ENCODE peak calls at places on chromosomes 5 and 9, in four cellular contexts. D is M059J; U is activated CD8-positive, alpha-beta memory T cell treated with anti-CD3 and anti-CD28 coated beads for 48 hours; M is neural crest cell. R is an unnamed sample.

GRCh38 chr9:96323169-96323568 is 21.2 kb upstream of the HSD17B3 start:
- DNase-seq in D (no peak), U (no peak), M (no peak), R (no peak)

GRCh38 chr9:20844916-20845315 is 160.9 kb downstream of the FOCAD start:
- DNase-seq in D (no peak), U (no peak), M (no peak), R (no peak)

GRCh38 chr9:9494334-9494733 is 1118.5 kb downstream of the PTPRD start:
- DNase-seq in D (no peak), U (no peak), M (no peak), R (no peak)

GRCh38 chr9:89448381-89448780 is 49.5 kb downstream of the SEMA4D start:
- DNase-seq in D (no peak), U (no peak), M (peak), R (no peak)

GRCh38 chr9:130583271-130583670 is 3.9 kb downstream of the FUBP3 start:
- DNase-seq in D (no peak), U (no peak), M (no peak), R (no peak)

GRCh38 chr9:119934497-119934896 is 565.3 kb upstream of the BRINP1 start:
- DNase-seq in D (no peak), U (no peak), M (no peak), R (no peak)

GRCh38 chr9:133584559-133585476 is 24.4 kb downstream of the FAM163B start:
- DNase-seq in D (no peak), U (no peak), M (no peak), R (no peak)

GRCh38 chr5:132235340-132235739 is 7.7 kb upstream of the P4HA2 start:
- DNase-seq in D (no peak), U (no peak), M (no peak), R (no peak)

GRCh38 chr5:113190347-113190746 is 213.7 kb downstream of the DCP2 start:
- DNase-seq in D (peak), U (no peak), M (no peak), R (peak)

GRCh38 chr5:122515709-122516431 is 203.8 kb downstream of the SNCAIP start:
- DNase-seq in D (peak), U (no peak), M (peak), R (peak)

GRCh38 chr5:122907238-122907637 is 61.8 kb downstream of the SNX24 start:
- DNase-seq in D (peak), U (no peak), M (no peak), R (peak)

GRCh38 chr5:138661342-138661975 is 86.3 kb upstream of the HSPA9 start:
- DNase-seq in D (no peak), U (no peak), M (no peak), R (no peak)

GRCh38 chr9:121144482-121144881 is 57.2 kb downstream of the RAB14 start:
- DNase-seq in D (no peak), U (no peak), M (no peak), R (no peak)

GRCh38 chr5:147259837-147260236 is 25.0 kb downstream of the STK32A start:
- DNase-seq in D (no peak), U (no peak), M (no peak), R (no peak)

GRCh38 chr9:72633966-72634365 is 112.6 kb downstream of the TMC1 start:
- DNase-seq in D (peak), U (no peak), M (no peak), R (peak)

GRCh38 chr9:35828716-35829083 is at the start of gene FAM221B:
- DNase-seq in D (no peak), U (no peak), M (peak), R (no peak)

GRCh38 chr5:58094031-58094430 is 365.9 kb downstream of the PLK2 start:
- DNase-seq in D (peak), U (no peak), M (no peak), R (no peak)

GRCh38 chr5:143399616-143400540 is 3.6 kb downstream of the NR3C1 start:
- DNase-seq in D (peak), U (no peak), M (no peak), R (no peak)

GRCh38 chr9:127567898-127568617 is 44.0 kb upstream of the STXBP1 start:
- DNase-seq in D (no peak), U (no peak), M (no peak), R (no peak)

GRCh38 chr5:109885205-109885604 is 195.5 kb downstream of the MAN2A1 start:
- DNase-seq in D (no peak), U (no peak), M (no peak), R (no peak)

GRCh38 chr5:168946363-168946762 is 354.6 kb downstream of the SLIT3 start:
- DNase-seq in D (no peak), U (no peak), M (peak), R (no peak)

GRCh38 chr5:127068771-127069330 is 4.5 kb downstream of the C5orf63 start:
- DNase-seq in D (peak), U (no peak), M (no peak), R (peak)

GRCh38 chr5:76547242-76547890 is 75.8 kb downstream of the F2RL2 start:
- DNase-seq in D (no peak), U (no peak), M (no peak), R (no peak)

GRCh38 chr5:89083791-89084190 is 200.8 kb upstream of the MEF2C start:
- DNase-seq in D (peak), U (no peak), M (no peak), R (peak)

GRCh38 chr5:115349001-115349817 is 52.8 kb upstream of the CCDC112 start:
- DNase-seq in D (peak), U (no peak), M (no peak), R (peak)

GRCh38 chr5:170254056-170254455 is 21.3 kb downstream of the C5orf58 start:
- DNase-seq in D (peak), U (no peak), M (no peak), R (no peak)

GRCh38 chr9:35933525-35934067 is 24.3 kb downstream of the SPAAR start:
- DNase-seq in D (no peak), U (no peak), M (no peak), R (no peak)

GRCh38 chr9:92666236-92666635 is 3.7 kb downstream of the IPPK start:
- DNase-seq in D (no peak), U (no peak), M (no peak), R (no peak)

GRCh38 chr5:88486466-88486865 is 217.8 kb upstream of the TMEM161B start:
- DNase-seq in D (no peak), U (no peak), M (no peak), R (no peak)

GRCh38 chr5:22070151-22070550 is 783.0 kb downstream of the CDH12 start:
- DNase-seq in D (no peak), U (no peak), M (no peak), R (no peak)

GRCh38 chr5:151811593-151812321 is 40.0 kb downstream of the G3BP1 start:
- DNase-seq in D (peak), U (no peak), M (no peak), R (peak)

GRCh38 chr9:123251324-123251723 is 17.1 kb downstream of the STRBP start:
- DNase-seq in D (no peak), U (no peak), M (no peak), R (no peak)

GRCh38 chr5:149766460-149767277 is 36.6 kb downstream of the PPARGC1B start:
- DNase-seq in D (no peak), U (no peak), M (no peak), R (no peak)

GRCh38 chr9:89474939-89475338 is 23.0 kb downstream of the SEMA4D start:
- DNase-seq in D (no peak), U (no peak), M (no peak), R (no peak)

GRCh38 chr9:121278535-121279169 is 10.7 kb downstream of the GSN start:
- DNase-seq in D (peak), U (no peak), M (peak), R (peak)

GRCh38 chr5:153782589-153783238 is 256.0 kb downstream of the FAM114A2 start:
- DNase-seq in D (peak), U (no peak), M (no peak), R (peak)

GRCh38 chr5:138033275-138033808 is 463 bp upstream of the FAM13B start:
- DNase-seq in D (peak), U (no peak), M (no peak), R (no peak)

GRCh38 chr5:86442036-86442435 is 175.7 kb upstream of the COX7C start:
- DNase-seq in D (no peak), U (no peak), M (no peak), R (no peak)

R was measured in astrocyte.